ENCODE peak calls at places on chromosomes 16 and 17, in nine cellular contexts. Z, C, Y, E, I, P, T, F and J are unnamed samples.

GRCh38 chr16:14186007-14186953 is 115.2 kb downstream of the MRTFB start:
- DNase-seq in F (no peak), Z (peak), E (peak), Y (peak), T (no peak), C (peak), P (no peak), I (no peak), J (peak)

GRCh38 chr16:10824111-10824893 is 5.7 kb upstream of the TVP23A start:
- DNase-seq in C (no peak), T (peak), E (no peak), P (no peak), F (no peak), I (peak), Y (no peak), Z (no peak), J (no peak)

GRCh38 chr16:71781741-71782140 is 26.9 kb downstream of the AP1G1 start:
- DNase-seq in P (no peak), Z (peak), Y (peak), C (no peak), T (no peak), E (no peak), F (no peak), I (no peak), J (no peak)

GRCh38 chr16:67208525-67208896 is 9.6 kb downstream of the ELMO3 start:
- DNase-seq in Y (no peak), T (no peak), E (no peak), I (no peak), Z (no peak), P (no peak), F (no peak), C (no peak), J (no peak)

GRCh38 chr16:58418601-58419000 is 26.3 kb downstream of the GINS3 start:
- DNase-seq in P (no peak), T (no peak), Z (peak), F (no peak), C (no peak), I (no peak), Y (peak), E (peak), J (no peak)

GRCh38 chr17:29565643-29566472 is 979 bp downstream of the ABHD15 start:
- DNase-seq in E (peak), F (peak), Z (no peak), C (no peak), I (peak), Y (no peak), T (peak), P (peak), J (no peak)

GRCh38 chr17:27975146-27976011 is 67.1 kb upstream of the NLK start:
- DNase-seq in E (no peak), T (no peak), I (no peak), F (no peak), Y (no peak), P (no peak), C (no peak), Z (no peak), J (no peak)

GRCh38 chr16:5069048-5069447 is 2.6 kb upstream of the ALG1 start:
- DNase-seq in E (no peak), C (no peak), Z (no peak), Y (no peak), P (no peak), I (no peak), T (no peak), F (no peak), J (no peak)

GRCh38 chr17:8122391-8122922 is 1.4 kb downstream of the HES7 start:
- DNase-seq in C (no peak), F (no peak), P (no peak), Y (peak), T (peak), I (no peak), E (no peak), Z (peak), J (no peak)

GRCh38 chr16:70395345-70395901 is 43.5 kb downstream of the ST3GAL2 start:
- DNase-seq in P (peak), I (peak), F (peak), Z (peak), T (peak), E (peak), Y (peak), C (no peak), J (no peak)

GRCh38 chr17:15290186-15290536 is 25.0 kb upstream of the PMP22 start:
- DNase-seq in T (no peak), Y (no peak), P (no peak), C (no peak), I (no peak), F (no peak), E (no peak), Z (no peak), J (no peak)

GRCh38 chr17:61635913-61636432 is 45.0 kb upstream of the NACA2 start:
- DNase-seq in T (no peak), Z (peak), C (no peak), Y (peak), P (peak), I (peak), F (peak), E (peak), J (peak)

GRCh38 chr17:82386881-82387498 is 15.4 kb downstream of the UTS2R start:
- DNase-seq in C (no peak), F (no peak), I (no peak), Z (no peak), P (no peak), Y (no peak), T (peak), E (no peak), J (no peak)